ENCODE peak calls at places on chromosomes 4 and X, in four cellular contexts. H is HL-60, S is neural progenitor cell, Z is naive B cell. T is an unnamed sample.
A peak's percentile ranks its signal among the peaks of the same experiment; 100 is the strongest.

GRCh38 chr4:8073206-8073863 is 85.3 kb downstream of the ABLIM2 start:
- DNase-seq in H (no peak), S (no peak), Z (no peak), T (no peak)

GRCh38 chr4:78534286-78534955 is 17.1 kb upstream of the ANXA3 start:
- DNase-seq in H (no peak), S (peak; percentile 26), Z (no peak), T (no peak)

GRCh38 chrX:47264507-47265173 is 31.8 kb downstream of the USP11 start:
- DNase-seq in H (peak; percentile 57), S (no peak), Z (no peak), T (peak; percentile 24)

GRCh38 chr4:145183023-145183422 is 2.6 kb upstream of the OTUD4 start:
- DNase-seq in H (no peak), S (no peak), Z (no peak), T (peak; percentile 50)

GRCh38 chrX:1361275-1361674 is 24.7 kb downstream of the IL3RA start:
- DNase-seq in H (no peak), S (no peak), Z (no peak), T (no peak)

GRCh38 chr4:61427818-61428495 is 227.8 kb downstream of the ADGRL3 start:
- DNase-seq in H (no peak), S (no peak), Z (no peak), T (no peak)

GRCh38 chrX:12440245-12440644 is 302.0 kb downstream of the FRMPD4 start:
- DNase-seq in H (no peak), S (no peak), Z (no peak), T (no peak)

GRCh38 chr4:82903737-82904136 is 3.2 kb downstream of the THAP9 start:
- DNase-seq in H (no peak), S (no peak), Z (no peak), T (no peak)

GRCh38 chrX:109732319-109732779 is 708 bp downstream of the ACSL4 start:
- DNase-seq in H (peak; percentile 45), S (peak; percentile 25), Z (peak; percentile 30), T (peak; percentile 38)

GRCh38 chr4:173076903-173077629 is 91.5 kb upstream of the GALNT7 start:
- DNase-seq in H (no peak), S (no peak), Z (no peak), T (peak; percentile 11)

GRCh38 chrX:38282044-38282443 is 45.3 kb downstream of the RPGR start:
- DNase-seq in H (no peak), S (peak; percentile 28), Z (no peak), T (no peak)

GRCh38 chrX:15563056-15563455 is 37.7 kb downstream of the ACE2 start:
- DNase-seq in H (no peak), S (no peak), Z (no peak), T (no peak)

GRCh38 chr4:20433101-20433705 is 181.5 kb downstream of the SLIT2 start:
- DNase-seq in H (no peak), S (peak; percentile 55), Z (no peak), T (no peak)

GRCh38 chrX:77447339-77448149 is at the start of gene FGF16:
- DNase-seq in H (no peak), S (peak; percentile 48), Z (no peak), T (no peak)

GRCh38 chrX:118740276-118740889 is 13.0 kb downstream of the IL13RA1 start:
- DNase-seq in H (no peak), S (no peak), Z (no peak), T (no peak)

GRCh38 chrX:23548164-23548563 is 119.1 kb upstream of the PRDX4 start:
- DNase-seq in H (no peak), S (no peak), Z (no peak), T (no peak)

GRCh38 chrX:8731579-8732395 is at the start of gene ANOS1:
- DNase-seq in H (no peak), S (peak; percentile 88), Z (no peak), T (peak; percentile 69)

T was measured in NCI-H226.